ENCODE peak calls at places on chromosomes 16 and 17, in five cellular contexts. B is activated CD8-positive, alpha-beta memory T cell treated with anti-CD3 and anti-CD28 coated beads for 24 hours; J is stimulated activated CD8-positive, alpha-beta memory T cell treated with anti-CD3 and anti-CD28 coated beads, Interleukin-15, amount 100 ng/mL, for 24 hours; Y is activated gamma-delta T cell treated with Interleukin-2 at 50 U/mL for 16 hours; M is T-helper 17 cell. T is an unnamed sample.

GRCh38 chr17:36188891-36189306 is 7.7 kb downstream of the CCL3L1 start:
- DNase-seq in Y (peak), M (no peak), B (peak), J (no peak), T (no peak)

GRCh38 chr16:21523411-21524067 is 75.8 kb upstream of the METTL9 start:
- DNase-seq in Y (no peak), B (no peak), J (no peak), M (no peak), T (no peak)

GRCh38 chr17:77965354-77965753 is 6.9 kb downstream of the TNRC6C start:
- DNase-seq in B (no peak), M (no peak), Y (no peak), J (no peak), T (no peak)

GRCh38 chr17:10618202-10618635 is 38.9 kb downstream of the MYH3 start:
- DNase-seq in Y (peak), B (peak), M (peak), J (peak), T (no peak)

GRCh38 chr16:66036775-66037715 is 329.4 kb upstream of the CDH5 start:
- DNase-seq in M (no peak), J (no peak), B (no peak), Y (no peak), T (no peak)

GRCh38 chr17:73474370-73474988 is 162.7 kb upstream of the CDC42EP4 start:
- DNase-seq in B (no peak), M (no peak), J (no peak), Y (no peak), T (peak)

GRCh38 chr17:8965394-8966168 is at the start of gene PIK3R5:
- DNase-seq in J (peak), Y (peak), B (peak), M (peak), T (no peak)

GRCh38 chr17:78374631-78375274 is 3.7 kb upstream of the PGS1 start:
- DNase-seq in M (no peak), J (no peak), Y (no peak), B (no peak), T (no peak)

GRCh38 chr17:9370464-9370863 is 205.2 kb downstream of the STX8 start:
- DNase-seq in Y (no peak), J (no peak), M (no peak), B (no peak), T (peak)

GRCh38 chr16:66947302-66948033 is 12.2 kb downstream of the CES2 start:
- DNase-seq in J (peak), M (peak), Y (peak), B (peak), T (peak)

GRCh38 chr17:79927136-79927661 is 88.0 kb upstream of the CBX4 start:
- DNase-seq in M (no peak), B (no peak), Y (no peak), J (no peak), T (no peak)

GRCh38 chr16:30756781-30757100 is 5.1 kb downstream of the CFAP119 start:
- DNase-seq in J (no peak), M (no peak), Y (no peak), B (no peak), T (no peak)

GRCh38 chr16:69150146-69150865 is 17.9 kb downstream of the UTP4 start:
- DNase-seq in Y (peak), B (no peak), J (no peak), M (no peak), T (no peak)

GRCh38 chr16:61887903-61888302 is 148.3 kb downstream of the CDH8 start:
- DNase-seq in J (no peak), M (no peak), Y (no peak), B (no peak), T (peak)

GRCh38 chr17:44575408-44575807 is 18.1 kb downstream of the FZD2 start:
- DNase-seq in M (no peak), J (no peak), B (no peak), Y (no peak), T (no peak)

GRCh38 chr17:28227278-28228108 is 91.5 kb upstream of the TMEM97 start:
- DNase-seq in Y (no peak), M (no peak), B (no peak), J (no peak), T (peak)

GRCh38 chr16:57134982-57135381 is 42.6 kb downstream of the CPNE2 start:
- DNase-seq in M (no peak), J (no peak), Y (peak), B (peak), T (no peak)

T was measured in epithelial cell of prostate.